ENCODE peak calls at places on chromosomes 3 and 15, in eight cellular contexts. C, S, D, Q, V, L, O and K are unnamed samples.

GRCh38 chr3:56802411-56802745 is 629 bp upstream of the ARHGEF3 start:
- DNase-seq in V (no peak), D (no peak), C (peak), L (no peak), S (no peak), Q (no peak), O (no peak), K (no peak)

GRCh38 chr3:192915306-192915705 is 2.4 kb downstream of the MB21D2 start:
- DNase-seq in V (peak), Q (peak), D (no peak), S (no peak), O (peak), C (no peak), L (no peak), K (no peak)

GRCh38 chr3:169328471-169328870 is 335.0 kb downstream of the MECOM start:
- DNase-seq in D (no peak), L (no peak), S (no peak), O (no peak), C (no peak), Q (no peak), V (no peak), K (no peak)

GRCh38 chr3:10873415-10873814 is 57.4 kb downstream of the SLC6A11 start:
- DNase-seq in L (no peak), V (no peak), S (no peak), C (no peak), Q (no peak), O (no peak), D (no peak), K (no peak)

GRCh38 chr3:47296562-47297302 is 14.0 kb downstream of the KLHL18 start:
- DNase-seq in V (no peak), D (no peak), O (no peak), Q (no peak), C (no peak), S (no peak), L (no peak), K (no peak)

GRCh38 chr15:80484312-80484981 is 80.3 kb downstream of the ARNT2 start:
- DNase-seq in D (no peak), V (no peak), L (no peak), Q (no peak), C (no peak), S (no peak), O (no peak), K (no peak)

GRCh38 chr15:51401872-51402517 is 60.5 kb downstream of the GLDN start:
- DNase-seq in D (no peak), O (no peak), Q (no peak), S (peak), V (peak), L (no peak), C (no peak), K (no peak)

GRCh38 chr3:177679568-177680441 is 482.5 kb upstream of the TBL1XR1 start:
- DNase-seq in O (no peak), Q (no peak), L (no peak), D (no peak), C (no peak), V (no peak), S (no peak), K (no peak)

GRCh38 chr3:32743934-32744333 is 58.9 kb downstream of the CNOT10 start:
- DNase-seq in L (no peak), D (no peak), O (no peak), C (no peak), V (no peak), S (no peak), Q (no peak), K (peak)